ENCODE peak calls at places on chromosomes 6 and 20, in four cellular contexts. E is stomach, S is lower lobe of right lung, B is cardiac muscle cell. W is an unnamed sample.

GRCh38 chr20:20205141-20205861 is 153.0 kb downstream of the CFAP61 start:
- DNase-seq in E (no peak), S (no peak), B (no peak), W (no peak)

GRCh38 chr6:49454787-49455709 is 8.0 kb downstream of the MMUT start:
- DNase-seq in B (no peak), E (no peak), S (no peak), W (no peak)

GRCh38 chr6:11196511-11197174 is 35.8 kb downstream of the NEDD9 start:
- DNase-seq in E (no peak), B (no peak), S (no peak), W (no peak)

GRCh38 chr6:151661928-151662327 is 145.6 kb upstream of the ESR1 start:
- DNase-seq in B (no peak), S (no peak), E (no peak), W (no peak)

GRCh38 chr6:108904731-108905130 is 56.5 kb downstream of the ARMC2 start:
- DNase-seq in E (no peak), S (no peak), B (no peak), W (peak)

GRCh38 chr6:17812311-17812710 is 105.6 kb upstream of the NUP153 start:
- DNase-seq in E (no peak), S (no peak), B (no peak), W (no peak)

GRCh38 chr6:113903666-113904330 is 46.7 kb downstream of the MARCKS start:
- DNase-seq in B (no peak), S (no peak), E (peak), W (no peak)

GRCh38 chr6:144338951-144339681 is 54.0 kb downstream of the UTRN start:
- DNase-seq in S (no peak), E (no peak), B (no peak), W (no peak)

GRCh38 chr6:13113376-13113775 is 215.0 kb downstream of the TBC1D7 start:
- DNase-seq in S (no peak), B (no peak), E (no peak), W (no peak)

GRCh38 chr6:41413250-41413649 is 77.8 kb downstream of the NCR2 start:
- DNase-seq in E (no peak), B (no peak), S (no peak), W (no peak)

GRCh38 chr6:149995235-149995750 is 30.0 kb downstream of the RAET1L start:
- DNase-seq in B (no peak), E (no peak), S (no peak), W (no peak)

GRCh38 chr6:105179244-105180065 is at the start of gene POPDC3:
- DNase-seq in E (peak), S (no peak), B (peak), W (peak)

GRCh38 chr20:43545837-43546578 is 12.8 kb upstream of the SGK2 start:
- DNase-seq in S (no peak), B (no peak), E (no peak), W (no peak)
- TF ChIP-seq CTCF in S (no peak), B (no peak), E (no peak), W (no peak)

GRCh38 chr6:85255661-85256060 is 194.2 kb upstream of the NT5E start:
- DNase-seq in S (no peak), B (no peak), E (no peak), W (no peak)

GRCh38 chr6:85261250-85261649 is 188.6 kb upstream of the NT5E start:
- DNase-seq in B (no peak), E (no peak), S (no peak), W (no peak)
- TF ChIP-seq CTCF in B (no peak), E (no peak), S (no peak), W (no peak)

GRCh38 chr6:163579880-163580295 is 165.4 kb downstream of the QKI start:
- DNase-seq in B (peak), E (no peak), S (no peak), W (no peak)
- TF ChIP-seq CTCF in B (peak), E (no peak), S (no peak), W (no peak)

DNA sequence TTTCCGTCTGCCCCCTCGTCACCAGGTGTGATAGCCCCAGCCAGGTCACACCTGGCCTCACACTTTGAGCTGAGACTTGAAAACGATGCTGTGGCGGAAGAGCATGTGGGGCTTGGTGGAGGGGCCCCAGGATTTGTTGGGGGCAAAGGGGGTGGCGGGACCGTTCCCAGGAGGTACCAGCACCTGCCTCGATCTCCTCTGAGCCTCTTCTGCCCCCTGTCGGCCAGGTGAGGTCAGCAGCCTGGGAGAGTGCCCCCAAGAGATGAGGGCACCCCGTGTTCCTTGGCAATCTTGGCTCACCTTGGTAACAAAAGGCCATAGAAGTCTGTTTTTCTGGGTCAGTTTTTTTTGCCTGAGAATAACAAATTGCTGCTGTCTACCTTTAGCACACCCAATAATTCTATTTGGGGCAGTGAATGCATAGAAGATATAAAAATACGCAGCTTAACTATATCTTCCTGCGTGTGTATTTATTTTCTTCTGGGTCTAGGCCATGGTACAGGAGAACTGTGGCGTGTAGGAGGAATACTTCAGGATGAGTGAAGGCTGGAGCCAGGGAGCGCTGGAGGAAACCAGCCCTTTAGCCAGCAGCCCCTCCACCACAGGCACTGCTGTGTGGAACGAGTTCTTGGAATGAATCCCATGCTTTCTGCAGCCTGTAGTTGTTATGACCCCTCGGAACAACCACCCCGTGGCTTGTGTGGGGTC is 25.2 kb downstream of the SPATA2 start:
- DNase-seq in S (no peak), E (peak), B (no peak), W (no peak)
- TF ChIP-seq CTCF in S (peak), E (peak), B (no peak), W (no peak)

GRCh38 chr20:52242237-52243230 is 51.0 kb upstream of the ZFP64 start:
- DNase-seq in S (no peak), E (no peak), B (peak), W (no peak)
- TF ChIP-seq CTCF in S (peak), E (peak), B (peak), W (peak)

GRCh38 chr6:132804251-132804650 is 5.8 kb upstream of the SLC18B1 start:
- DNase-seq in E (no peak), B (no peak), S (no peak), W (no peak)
- TF ChIP-seq CTCF in E (no peak), B (no peak), S (no peak), W (no peak)